ENCODE peak calls at places on chromosomes 12 and 14, in four cellular contexts. R is HepG2, A is SK-N-SH, Q is K562. U is an unnamed sample.

GRCh38 chr14:64721391-64721791 is 17.2 kb downstream of the PLEKHG3 start:
- DNase-seq in R (no peak), A (no peak), Q (no peak), U (no peak)

GRCh38 chr12:18998343-18999270 is 130.9 kb upstream of the PLEKHA5 start:
- DNase-seq in R (no peak), A (peak; percentile 50), Q (no peak), U (no peak)

GRCh38 chr12:92624236-92624635 is 78.6 kb upstream of the PLEKHG7 start:
- DNase-seq in R (no peak), A (no peak), Q (no peak), U (no peak)

GRCh38 chr14:96617635-96618034 is 115.5 kb downstream of the PAPOLA start:
- DNase-seq in R (no peak), A (no peak), Q (peak; percentile 14), U (no peak)

GRCh38 chr12:17215754-17216153 is 609.8 kb upstream of the LMO3 start:
- DNase-seq in R (no peak), A (no peak), Q (no peak), U (no peak)

GRCh38 chr12:96751626-96752025 is 155.4 kb upstream of the NEDD1 start:
- DNase-seq in R (no peak), A (no peak), Q (no peak), U (no peak)

GRCh38 chr14:104933721-104934379 is 9.2 kb downstream of the PLD4 start:
- DNase-seq in R (no peak), A (peak; percentile 71), Q (no peak), U (no peak)

GRCh38 chr12:126117502-126117901 is 1052.3 kb downstream of the AACS start:
- DNase-seq in R (no peak), A (no peak), Q (no peak), U (no peak)

GRCh38 chr14:59133202-59133601 is 55.3 kb upstream of the DAAM1 start:
- DNase-seq in R (no peak), A (no peak), Q (peak; percentile 11), U (no peak)

GRCh38 chr12:45586486-45586885 is 143.0 kb upstream of the ARID2 start:
- DNase-seq in R (no peak), A (no peak), Q (no peak), U (no peak)

GRCh38 chr12:19988457-19988856 is 379.9 kb upstream of the PDE3A start:
- DNase-seq in R (no peak), A (no peak), Q (no peak), U (no peak)

GRCh38 chr12:91608562-91608961 is 425.9 kb upstream of the DCN start:
- DNase-seq in R (no peak), A (no peak), Q (no peak), U (no peak)

GRCh38 chr12:28247806-28248205 is 57.5 kb downstream of the CCDC91 start:
- DNase-seq in R (no peak), A (no peak), Q (no peak), U (no peak)

GRCh38 chr12:130872179-130873096 is 572 bp downstream of the RAN start:
- DNase-seq in R (no peak), A (peak; percentile 85), Q (peak; percentile 52), U (peak; percentile 3)

GRCh38 chr12:69497308-69498026 is 27.3 kb downstream of the FRS2 start:
- DNase-seq in R (no peak), A (no peak), Q (no peak), U (no peak)

GRCh38 chr12:29517265-29517664 is 19.8 kb upstream of the OVCH1 start:
- DNase-seq in R (no peak), A (no peak), Q (peak; percentile 5), U (no peak)

GRCh38 chr14:76615331-76615730 is 145.9 kb upstream of the VASH1 start:
- DNase-seq in R (no peak), A (no peak), Q (no peak), U (no peak)

GRCh38 chr14:65164068-65164824 is 61.9 kb upstream of the MAX start:
- DNase-seq in R (peak; percentile 43), A (peak; percentile 63), Q (peak; percentile 64), U (no peak)

GRCh38 chr14:51004352-51004800 is 60.1 kb upstream of the PYGL start:
- DNase-seq in R (no peak), A (no peak), Q (no peak), U (no peak)

GRCh38 chr14:69716483-69717187 is 50.3 kb upstream of the SRSF5 start:
- DNase-seq in R (no peak), A (no peak), Q (no peak), U (peak; percentile 69)

GRCh38 chr14:34749408-34749807 is 35.0 kb upstream of the CFL2 start:
- DNase-seq in R (no peak), A (no peak), Q (peak; percentile 16), U (no peak)

GRCh38 chr12:104219361-104219892 is 3.8 kb downstream of the TXNRD1 start:
- DNase-seq in R (peak; percentile 77), A (peak; percentile 35), Q (peak; percentile 41), U (no peak)

GRCh38 chr12:15528666-15529065 is 206.4 kb downstream of the PTPRO start:
- DNase-seq in R (no peak), A (no peak), Q (no peak), U (no peak)

GRCh38 chr12:6697584-6698351 is 2.8 kb downstream of the PIANP start:
- DNase-seq in R (peak; percentile 45), A (peak; percentile 75), Q (peak; percentile 64), U (no peak)

GRCh38 chr12:32183646-32184045 is 77.0 kb downstream of the BICD1 start:
- DNase-seq in R (peak; percentile 48), A (no peak), Q (peak; percentile 6), U (no peak)

GRCh38 chr12:95532851-95533250 is 18.4 kb downstream of the USP44 start:
- DNase-seq in R (peak; percentile 5), A (no peak), Q (no peak), U (no peak)

GRCh38 chr12:92208613-92209121 is 63.0 kb upstream of the BTG1 start:
- DNase-seq in R (no peak), A (no peak), Q (peak; percentile 30), U (no peak)

DNA sequence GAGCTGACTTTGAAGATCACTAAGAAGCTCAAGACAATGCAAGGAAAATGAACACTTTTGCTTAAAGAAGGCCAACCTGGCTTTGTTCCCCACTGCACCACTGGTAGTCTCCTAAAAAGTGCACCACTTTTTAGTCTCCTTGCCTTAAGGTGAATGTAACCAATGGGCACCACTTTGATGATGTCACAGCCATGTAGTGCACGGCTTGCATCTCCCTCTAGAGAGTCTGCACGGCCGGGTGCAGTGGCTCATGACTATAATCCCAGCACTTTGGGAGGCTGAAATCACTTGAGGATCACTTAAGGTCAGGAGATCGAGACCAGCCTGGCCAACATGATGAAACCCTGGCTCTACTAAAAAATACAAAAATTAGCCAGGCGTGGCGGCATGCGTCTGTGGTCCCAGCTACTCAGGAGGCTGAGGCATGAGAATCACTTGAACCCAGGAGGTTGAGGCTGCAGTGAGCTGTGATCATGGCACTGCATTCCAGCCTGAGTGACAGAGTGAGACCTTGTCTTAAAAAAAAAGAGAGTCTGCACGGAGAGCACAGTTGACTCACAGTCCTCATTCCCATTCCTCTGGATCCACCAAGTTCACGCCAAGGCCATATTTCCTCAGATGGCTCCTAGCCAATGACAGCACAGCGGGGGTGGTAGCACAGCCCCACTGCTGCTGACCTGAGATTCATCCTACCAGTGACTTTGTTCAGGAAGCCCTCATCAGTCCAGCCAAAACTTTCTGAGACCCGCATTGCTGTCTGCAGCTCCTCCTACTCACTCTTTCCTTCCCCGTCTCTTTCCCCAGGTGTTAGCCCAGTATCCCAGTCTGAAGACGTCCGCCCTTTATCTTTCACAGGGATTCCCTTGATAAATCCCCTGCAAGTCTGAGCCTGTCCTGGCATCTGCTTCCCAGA is 16.5 kb upstream of the IFT81 start:
- DNase-seq in R (peak; percentile 73), A (no peak), Q (peak; percentile 41), U (no peak)
- TF ChIP-seq GABPA in R (no peak), A (no peak), Q (no peak), U (no peak)

DNA sequence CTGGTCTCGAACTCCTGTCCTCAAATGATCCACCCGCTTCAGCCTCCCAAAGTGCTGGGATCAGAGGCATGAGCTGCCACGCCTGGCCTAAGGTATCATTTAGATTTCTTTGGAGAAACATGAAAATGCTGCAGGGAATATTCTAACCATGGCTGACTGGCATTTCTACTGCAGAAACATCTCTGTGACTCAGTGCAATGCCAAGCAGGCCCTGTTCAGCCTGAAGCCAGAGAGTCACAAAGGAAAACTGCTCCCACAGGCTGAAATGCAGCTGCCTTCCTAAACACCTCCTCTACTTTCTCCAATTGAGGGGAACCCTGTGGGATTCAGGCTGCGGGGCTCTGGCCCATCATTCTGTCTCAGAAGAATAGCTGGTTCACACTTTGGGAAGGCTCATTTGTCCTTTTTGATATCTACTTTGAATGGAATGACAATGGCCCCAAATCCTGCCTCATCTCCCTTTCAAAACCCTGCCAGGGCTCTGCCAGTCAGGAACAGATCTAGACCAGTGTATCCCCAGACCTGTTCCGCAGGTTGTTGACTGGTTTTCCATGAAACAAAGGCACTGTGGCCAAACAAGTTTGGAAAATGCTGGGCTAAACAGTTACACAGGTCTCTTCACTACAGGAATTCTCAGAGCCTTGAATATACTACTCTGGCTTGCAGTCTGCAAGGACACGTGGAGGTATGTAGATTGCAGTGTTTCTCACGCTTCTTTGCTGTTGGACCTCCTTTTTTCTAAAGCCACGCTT is 7.8 kb downstream of the C12orf43 start:
- DNase-seq in R (no peak), A (no peak), Q (no peak), U (no peak)
- TF ChIP-seq GABPA in R (no peak), A (no peak), Q (no peak), U (no peak)

GRCh38 chr12:83389237-83389996 is 702.7 kb downstream of the TMTC2 start:
- DNase-seq in R (no peak), A (no peak), Q (peak; percentile 48), U (peak; percentile 45)
- TF ChIP-seq GABPA in R (no peak), A (no peak), Q (no peak), U (no peak)

GRCh38 chr12:89328483-89329030 is 23.7 kb downstream of the DUSP6 start:
- DNase-seq in R (no peak), A (no peak), Q (no peak), U (no peak)
- TF ChIP-seq GABPA in R (no peak), A (no peak), Q (no peak), U (no peak)

GRCh38 chr12:83049306-83049705 is 362.6 kb downstream of the TMTC2 start:
- DNase-seq in R (no peak), A (no peak), Q (no peak), U (no peak)
- TF ChIP-seq GABPA in R (no peak), A (no peak), Q (no peak), U (no peak)

DNA sequence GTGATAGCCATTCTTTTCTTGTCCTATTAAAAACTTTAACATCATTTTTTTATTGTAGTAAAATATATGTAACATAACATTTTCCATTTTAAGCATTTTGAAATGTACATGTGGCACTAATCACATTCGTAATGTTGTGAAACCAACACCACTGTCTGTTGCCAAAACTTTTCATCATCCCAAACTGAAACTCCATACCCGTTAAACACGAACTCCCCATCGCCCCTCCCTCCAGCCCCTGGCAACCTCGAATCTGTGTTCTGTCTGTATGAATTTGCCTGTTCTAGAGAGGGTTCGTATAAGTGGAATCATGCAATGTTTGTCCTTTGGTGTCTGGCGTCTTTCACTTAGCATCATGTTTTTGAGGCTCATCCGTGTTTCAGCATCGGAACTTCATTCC is 75.8 kb downstream of the CCDC92 start:
- DNase-seq in R (no peak), A (no peak), Q (no peak), U (no peak)
- TF ChIP-seq GABPA in R (no peak), A (no peak), Q (no peak), U (no peak)

GRCh38 chr14:72652179-72652578 is 241.7 kb downstream of the DPF3 start:
- DNase-seq in R (no peak), A (no peak), Q (no peak), U (no peak)
- TF ChIP-seq GABPA in R (no peak), A (no peak), Q (no peak), U (no peak)

GRCh38 chr14:92785601-92786426 is 8.3 kb upstream of the GOLGA5 start:
- DNase-seq in R (no peak), A (no peak), Q (peak; percentile 62), U (peak; percentile 78)
- TF ChIP-seq GABPA in R (no peak), A (no peak), Q (no peak), U (no peak)